ENCODE peak calls at places on chromosome 19, in six cellular contexts. K is GM23248; G is naive thymus-derived CD4-positive, alpha-beta T cell; V is heart left ventricle; Y is caudate nucleus; N is stimulated activated CD4-positive, alpha-beta T cell treated with anti-CD3 and anti-CD28 coated beads, Interleukin-1b, Interleukin-23, amount 100 ng/mL, for 1 hour. B is an unnamed sample.

GRCh38 chr19:17949956-17950309 is 17.0 kb upstream of the KCNN1 start:
- DNase-seq in K (no peak), G (no peak), V (no peak), Y (no peak), N (no peak), B (no peak)

GRCh38 chr19:2242092-2242537 is 5.5 kb downstream of the SF3A2 start:
- DNase-seq in K (no peak), G (no peak), V (no peak), Y (no peak), N (no peak), B (no peak)

GRCh38 chr19:55581145-55581827 is 638 bp upstream of the ZNF579 start:
- DNase-seq in K (peak), G (no peak), V (no peak), Y (no peak), N (no peak), B (no peak)

GRCh38 chr19:49362048-49362925 is at the start of gene TEAD2:
- DNase-seq in K (peak), G (no peak), V (peak), Y (no peak), N (no peak), B (no peak)

GRCh38 chr19:13652810-13653590 is 111.3 kb upstream of the MRI1 start:
- DNase-seq in K (no peak), G (no peak), V (no peak), Y (no peak), N (no peak), B (no peak)

GRCh38 chr19:1445932-1446712 is 3.8 kb upstream of the APC2 start:
- DNase-seq in K (no peak), G (no peak), V (no peak), Y (peak), N (no peak), B (no peak)

GRCh38 chr19:3613765-3614661 is 7.3 kb upstream of the TBXA2R start:
- DNase-seq in K (no peak), G (no peak), V (no peak), Y (no peak), N (no peak), B (no peak)

GRCh38 chr19:10593148-10593547 is 6.0 kb upstream of the AP1M2 start:
- DNase-seq in K (no peak), G (no peak), V (no peak), Y (no peak), N (no peak), B (no peak)

GRCh38 chr19:14474827-14475226 is 327 bp downstream of the PTGER1 start:
- DNase-seq in K (no peak), G (no peak), V (no peak), Y (no peak), N (no peak), B (no peak)

GRCh38 chr19:5718579-5719273 is 1.2 kb downstream of the LONP1 start:
- DNase-seq in K (peak), G (no peak), V (no peak), Y (no peak), N (no peak), B (no peak)

GRCh38 chr19:45244133-45244532 is 1.1 kb downstream of the EXOC3L2 start:
- DNase-seq in K (no peak), G (no peak), V (no peak), Y (no peak), N (no peak), B (no peak)

GRCh38 chr19:37963190-37963947 is 56.4 kb downstream of the SIPA1L3 start:
- DNase-seq in K (peak), G (no peak), V (no peak), Y (no peak), N (no peak), B (no peak)

GRCh38 chr19:30512748-30513389 is 140.7 kb downstream of the ZNF536 start:
- DNase-seq in K (peak), G (no peak), V (no peak), Y (no peak), N (no peak), B (peak)

GRCh38 chr19:28943651-28944050 is 269.3 kb downstream of the UQCRFS1 start:
- DNase-seq in K (no peak), G (no peak), V (no peak), Y (no peak), N (no peak), B (no peak)

GRCh38 chr19:8702350-8702749 is 3.8 kb upstream of the ACTL9 start:
- DNase-seq in K (no peak), G (no peak), V (no peak), Y (no peak), N (no peak), B (no peak)

B was measured in NCI-H1436 treated with DMSO at 0.1 percent for 48 hours.